ENCODE peak calls at places on chromosomes 7 and 10, in seven cellular contexts. P is NCI-H2081; I is GM23248; K is tibial nerve; T is endothelial cell; Y is CD4-positive, alpha-beta T cell; G is right cardiac atrium. C is an unnamed sample.
A peak's percentile ranks its signal among the peaks of the same experiment; 100 is the strongest.

GRCh38 chr10:29691564-29692064 is 56.8 kb upstream of the SVIL start:
- DNase-seq in I (peak; percentile 46), K (no peak), Y (no peak), G (no peak), P (no peak), T (no peak), C (no peak)

GRCh38 chr10:8043569-8044306 is 10.8 kb upstream of the GATA3 start:
- DNase-seq in G (no peak), I (no peak), K (no peak), P (no peak), Y (peak; percentile 45), T (peak; percentile 37), C (no peak)

GRCh38 chr7:117619690-117620089 is 139.9 kb downstream of the CFTR start:
- DNase-seq in Y (no peak), T (no peak), P (no peak), K (no peak), G (no peak), I (no peak), C (no peak)

GRCh38 chr7:132548489-132549078 is 27.7 kb downstream of the PLXNA4 start:
- DNase-seq in T (no peak), P (no peak), K (no peak), G (no peak), I (peak; percentile 48), Y (no peak), C (no peak)

GRCh38 chr10:110501142-110501937 is 3.6 kb downstream of the DUSP5 start:
- DNase-seq in K (peak; percentile 91), P (no peak), Y (no peak), I (peak; percentile 98), T (peak; percentile 58), G (peak; percentile 93), C (no peak)

GRCh38 chr10:72206511-72207229 is 9.1 kb upstream of the ANAPC16 start:
- DNase-seq in K (no peak), P (no peak), G (no peak), Y (no peak), I (no peak), T (no peak), C (no peak)

GRCh38 chr10:47406870-47407648 is 23.0 kb upstream of the ZNF488 start:
- DNase-seq in G (peak; percentile 18), P (no peak), K (no peak), T (no peak), Y (no peak), I (peak; percentile 80), C (no peak)

GRCh38 chr7:54643064-54643463 is 100.9 kb downstream of the VSTM2A start:
- DNase-seq in I (no peak), G (no peak), K (no peak), P (no peak), Y (no peak), T (no peak), C (no peak)

GRCh38 chr10:3778708-3779108 is 6.3 kb downstream of the KLF6 start:
- DNase-seq in G (no peak), K (no peak), I (peak; percentile 42), P (no peak), Y (no peak), T (no peak), C (no peak)

GRCh38 chr7:32347244-32347828 is 142.8 kb downstream of the LSM5 start:
- DNase-seq in G (no peak), I (peak; percentile 32), P (no peak), T (no peak), K (peak; percentile 51), Y (no peak), C (no peak)

GRCh38 chr10:127921751-127922140 is 14.8 kb downstream of the PTPRE start:
- DNase-seq in I (no peak), Y (no peak), P (no peak), T (no peak), G (no peak), K (no peak), C (no peak)

GRCh38 chr10:132539431-132539839 is 1.8 kb downstream of the INPP5A start:
- DNase-seq in T (no peak), Y (peak; percentile 63), P (no peak), G (peak; percentile 70), K (no peak), I (peak; percentile 56), C (no peak)

GRCh38 chr10:96745950-96746349 is 25.6 kb upstream of the PIK3AP1 start:
- DNase-seq in I (no peak), Y (no peak), K (no peak), P (no peak), T (no peak), G (no peak), C (no peak)

GRCh38 chr7:30474893-30475292 is 3.7 kb downstream of the NOD1 start:
- DNase-seq in Y (no peak), K (no peak), P (no peak), I (peak; percentile 95), G (no peak), T (no peak), C (no peak)

GRCh38 chr10:24207781-24208611 is 942 bp upstream of the KIAA1217 start:
- DNase-seq in Y (no peak), P (no peak), K (peak; percentile 57), T (peak; percentile 59), G (no peak), I (no peak), C (no peak)

GRCh38 chr7:132592238-132592946 is 16.1 kb upstream of the PLXNA4 start:
- DNase-seq in T (no peak), Y (no peak), G (no peak), I (no peak), P (no peak), K (no peak), C (no peak)

GRCh38 chr10:102310356-102311024 is 65.2 kb downstream of the GBF1 start:
- DNase-seq in I (peak; percentile 68), T (no peak), P (no peak), G (no peak), Y (no peak), K (no peak), C (no peak)

GRCh38 chr7:3089493-3089892 is 45.8 kb upstream of the CARD11 start:
- DNase-seq in Y (no peak), T (peak; percentile 53), K (no peak), P (no peak), I (peak; percentile 3), G (no peak), C (no peak)

GRCh38 chr7:117731455-117731854 is 141.8 kb downstream of the CTTNBP2 start:
- DNase-seq in T (peak; percentile 6), I (no peak), P (peak; percentile 30), G (no peak), Y (no peak), K (no peak), C (no peak)

GRCh38 chr10:87659571-87660483 is at the start of gene PAPSS2:
- DNase-seq in P (peak; percentile 9), T (peak; percentile 55), G (peak; percentile 90), K (peak; percentile 38), Y (no peak), I (peak; percentile 83), C (no peak)

GRCh38 chr7:86818903-86819302 is 175.2 kb downstream of the GRM3 start:
- DNase-seq in K (no peak), G (no peak), I (no peak), Y (no peak), P (peak; percentile 55), T (no peak), C (no peak)

GRCh38 chr7:68547794-68548193 is 1050.5 kb upstream of the AUTS2 start:
- DNase-seq in T (no peak), K (no peak), I (no peak), G (no peak), Y (no peak), P (no peak), C (no peak)

GRCh38 chr10:76218045-76218444 is 786.6 kb downstream of the LRMDA start:
- DNase-seq in G (no peak), P (no peak), K (no peak), I (no peak), Y (no peak), T (no peak), C (no peak)

GRCh38 chr10:16393271-16393858 is 43.4 kb upstream of the PTER start:
- DNase-seq in P (no peak), I (no peak), K (no peak), Y (no peak), T (no peak), G (no peak), C (no peak)

GRCh38 chr10:106114656-106115186 is 1049.8 kb downstream of the SORCS1 start:
- DNase-seq in I (no peak), K (no peak), Y (no peak), P (no peak), T (no peak), G (peak; percentile 16), C (no peak)

GRCh38 chr10:22693371-22693784 is 21.0 kb downstream of the PIP4K2A start:
- DNase-seq in K (no peak), Y (no peak), G (no peak), I (peak; percentile 85), P (no peak), T (no peak), C (no peak)

GRCh38 chr7:156091515-156092080 is 279.3 kb upstream of the SHH start:
- DNase-seq in K (no peak), Y (no peak), I (no peak), T (no peak), P (no peak), G (no peak), C (no peak)

GRCh38 chr7:27616186-27616491 is 46.5 kb downstream of the HIBADH start:
- DNase-seq in G (no peak), Y (no peak), I (no peak), P (no peak), K (no peak), T (no peak), C (no peak)

GRCh38 chr10:75662715-75663114 is 231.3 kb downstream of the LRMDA start:
- DNase-seq in K (peak; percentile 65), T (no peak), I (peak; percentile 48), Y (no peak), G (no peak), P (no peak), C (no peak)

GRCh38 chr10:101237908-101238731 is 8.9 kb upstream of the LBX1 start:
- DNase-seq in K (no peak), Y (no peak), G (no peak), P (no peak), T (no peak), I (no peak), C (no peak)

GRCh38 chr7:30913821-30914515 is 2.3 kb downstream of the AQP1 start:
- DNase-seq in T (no peak), K (no peak), P (no peak), G (peak; percentile 55), I (peak; percentile 49), Y (no peak), C (no peak)

GRCh38 chr10:106520698-106521097 is 643.8 kb downstream of the SORCS1 start:
- DNase-seq in G (no peak), Y (no peak), P (no peak), T (no peak), I (no peak), K (no peak), C (no peak)

GRCh38 chr7:46244752-46245151 is 323.7 kb upstream of the IGFBP3 start:
- DNase-seq in T (no peak), K (no peak), P (no peak), G (no peak), I (peak; percentile 80), Y (no peak), C (no peak)